ENCODE peak calls at places on chromosome 21, in six cellular contexts. D is substantia nigra; S is choroid plexus epithelial cell; W is AG04449; H is Caco-2; C is stimulated activated CD4-positive, alpha-beta T cell treated with anti-CD3 and anti-CD28 coated beads, Interleukin-15, amount 100 ng/mL, for 24 hours. P is an unnamed sample.

GRCh38 chr21:19123525-19123924 is 719.9 kb upstream of the TMPRSS15 start:
- DNase-seq in D (no peak), S (no peak), W (no peak), H (no peak), C (no peak), P (no peak)

GRCh38 chr21:45134677-45135076 is 60.3 kb downstream of the ADARB1 start:
- DNase-seq in D (no peak), S (no peak), W (no peak), H (no peak), C (no peak), P (no peak)

GRCh38 chr21:35779690-35780570 is 280.4 kb downstream of the SETD4 start:
- DNase-seq in D (no peak), S (peak), W (peak), H (no peak), C (no peak), P (no peak)

GRCh38 chr21:20902998-20903397 is 95.2 kb upstream of the NCAM2 start:
- DNase-seq in D (no peak), S (no peak), W (no peak), H (no peak), C (no peak), P (no peak)

GRCh38 chr21:46161800-46162592 is 6.6 kb upstream of the FTCD start:
- DNase-seq in D (no peak), S (no peak), W (no peak), H (no peak), C (no peak), P (peak)

GRCh38 chr21:45281411-45282282 is 6.0 kb downstream of the POFUT2 start:
- DNase-seq in D (no peak), S (no peak), W (no peak), H (no peak), C (no peak), P (peak)

GRCh38 chr21:32806810-32807386 is 35.3 kb upstream of the PAXBP1 start:
- DNase-seq in D (no peak), S (peak), W (no peak), H (no peak), C (peak), P (no peak)

GRCh38 chr21:36845070-36845469 is 121.4 kb downstream of the HLCS start:
- DNase-seq in D (no peak), S (no peak), W (no peak), H (no peak), C (no peak), P (no peak)

GRCh38 chr21:43278359-43278758 is 109.6 kb downstream of the CRYAA start:
- DNase-seq in D (no peak), S (no peak), W (no peak), H (no peak), C (no peak), P (no peak)

GRCh38 chr21:38323721-38324591 is 67.2 kb downstream of the KCNJ15 start:
- DNase-seq in D (no peak), S (peak), W (peak), H (no peak), C (no peak), P (no peak)

GRCh38 chr21:16330340-16331319 is 600.8 kb downstream of the USP25 start:
- DNase-seq in D (no peak), S (peak), W (peak), H (peak), C (peak), P (no peak)

GRCh38 chr21:41600556-41600955 is 92.6 kb upstream of the TMPRSS2 start:
- DNase-seq in D (no peak), S (no peak), W (no peak), H (no peak), C (no peak), P (peak)